ENCODE peak calls at places on chromosomes 3 and 15, in nine cellular contexts. V is right atrium auricular region, R is astrocyte, O is HFF-Myc, Y is testis, Z is DND-41, J is GM20000, L is bronchial epithelial cell, M is cardiac muscle cell. I is an unnamed sample.

GRCh38 chr15:78957416-78958093 is 12.7 kb upstream of the CTSH start:
- DNase-seq in V (no peak), R (no peak), O (no peak), Y (no peak), Z (no peak), J (no peak), L (no peak), M (no peak), I (no peak)

GRCh38 chr3:175378348-175378747 is 519.2 kb downstream of the NAALADL2 start:
- DNase-seq in V (no peak), R (no peak), O (no peak), Y (no peak), Z (no peak), J (no peak), L (no peak), M (no peak), I (no peak)

GRCh38 chr3:44555753-44556152 is 760 bp downstream of the ZKSCAN7 start:
- DNase-seq in V (no peak), R (no peak), O (no peak), Y (no peak), Z (peak; percentile 35), J (peak; percentile 29), L (peak; percentile 14), M (peak; percentile 10), I (no peak)

GRCh38 chr3:14370719-14371572 is 31.5 kb upstream of the SLC6A6 start:
- DNase-seq in V (no peak), R (no peak), O (no peak), Y (no peak), Z (no peak), J (no peak), L (peak; percentile 79), M (no peak), I (no peak)

GRCh38 chr15:80694624-80695098 is 449 bp upstream of the ABHD17C start:
- DNase-seq in V (no peak), R (peak; percentile 36), O (no peak), Y (peak; percentile 17), Z (peak; percentile 12), J (no peak), L (no peak), M (peak; percentile 63), I (no peak)

GRCh38 chr3:33467786-33468185 is 27.6 kb upstream of the UBP1 start:
- DNase-seq in V (no peak), R (no peak), O (peak; percentile 7), Y (no peak), Z (no peak), J (no peak), L (peak; percentile 27), M (peak; percentile 11), I (no peak)

GRCh38 chr3:193921480-193921879 is 214.5 kb upstream of the HES1 start:
- DNase-seq in V (no peak), R (no peak), O (no peak), Y (no peak), Z (no peak), J (no peak), L (no peak), M (no peak), I (no peak)

GRCh38 chr15:32844118-32844711 is 126.4 kb downstream of the GREM1 start:
- DNase-seq in V (no peak), R (no peak), O (no peak), Y (no peak), Z (no peak), J (peak; percentile 24), L (peak; percentile 51), M (peak; percentile 68), I (no peak)

GRCh38 chr3:128196645-128197044 is 43.4 kb downstream of the EEFSEC start:
- DNase-seq in V (no peak), R (no peak), O (no peak), Y (no peak), Z (no peak), J (no peak), L (no peak), M (no peak), I (no peak)

GRCh38 chr3:177758131-177758530 is 560.8 kb upstream of the TBL1XR1 start:
- DNase-seq in V (no peak), R (no peak), O (no peak), Y (no peak), Z (no peak), J (no peak), L (no peak), M (peak; percentile 60), I (no peak)

GRCh38 chr15:56320861-56321260 is 44.4 kb upstream of the TEX9 start:
- DNase-seq in V (no peak), R (no peak), O (no peak), Y (no peak), Z (no peak), J (no peak), L (peak; percentile 11), M (no peak), I (no peak)

GRCh38 chr3:165455360-165455759 is 259.2 kb upstream of the SLITRK3 start:
- DNase-seq in V (no peak), R (no peak), O (no peak), Y (no peak), Z (no peak), J (no peak), L (no peak), M (no peak), I (no peak)

GRCh38 chr15:52040167-52040900 is 21.3 kb downstream of the MAPK6 start:
- DNase-seq in V (no peak), R (peak; percentile 51), O (no peak), Y (peak; percentile 83), Z (no peak), J (no peak), L (no peak), M (peak; percentile 68), I (no peak)

GRCh38 chr15:28123408-28124023 is 24.4 kb upstream of the OCA2 start:
- DNase-seq in V (peak; percentile 72), R (peak; percentile 52), O (peak; percentile 46), Y (peak; percentile 87), Z (peak; percentile 45), J (peak; percentile 79), L (peak; percentile 96), M (peak; percentile 79), I (no peak)

GRCh38 chr3:13600950-13601691 is 52.2 kb downstream of the FBLN2 start:
- DNase-seq in V (no peak), R (peak; percentile 64), O (peak; percentile 22), Y (peak; percentile 59), Z (no peak), J (no peak), L (peak; percentile 99), M (peak; percentile 78), I (no peak)

GRCh38 chr3:58049143-58049785 is 41.0 kb downstream of the FLNB start:
- DNase-seq in V (peak; percentile 63), R (peak; percentile 93), O (no peak), Y (no peak), Z (no peak), J (no peak), L (peak; percentile 99), M (peak; percentile 84), I (no peak)

DNA sequence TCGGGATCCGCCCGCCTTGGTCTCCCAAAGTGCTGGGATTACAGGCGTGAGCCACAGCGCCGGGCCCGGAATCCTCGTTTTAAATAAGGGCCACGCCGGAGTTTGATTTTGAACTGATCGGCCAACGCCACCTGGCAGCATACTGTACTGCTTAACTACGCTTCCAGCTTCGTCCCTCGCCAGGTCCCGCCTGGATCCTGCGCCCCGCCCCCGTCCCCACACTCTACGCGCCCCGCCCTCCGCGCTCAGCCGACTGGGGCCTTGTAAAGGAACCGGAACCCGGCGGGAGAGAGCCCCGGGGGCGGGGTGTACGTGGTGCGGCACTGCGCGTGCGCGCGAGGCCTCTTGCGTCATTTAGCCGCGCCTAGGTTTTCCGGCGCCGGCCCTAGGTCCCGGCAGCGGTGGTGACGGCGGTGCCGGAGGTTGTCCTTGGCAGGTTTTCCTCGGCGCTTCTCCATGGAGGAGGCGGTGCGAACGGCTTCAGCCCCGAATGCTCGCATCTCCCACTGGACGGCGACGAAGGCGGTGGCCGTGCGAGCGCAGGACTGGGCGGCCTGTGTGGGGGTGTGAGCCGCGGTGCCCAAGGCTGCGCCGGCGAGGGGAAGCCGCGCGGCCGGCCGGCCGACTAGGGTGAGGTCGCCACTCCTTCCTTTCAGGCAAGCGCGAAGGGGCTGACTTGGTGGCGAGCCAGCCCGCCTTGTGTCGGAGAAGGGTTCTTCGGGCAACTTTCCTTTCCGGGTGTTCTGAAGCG is at the start of gene NIPA2:
- DNase-seq in V (peak; percentile 98), R (peak; percentile 89), O (peak; percentile 88), Y (peak; percentile 97), Z (peak; percentile 97), J (peak; percentile 96), L (peak; percentile 89), M (peak; percentile 99), I (peak; percentile 90)
- TF ChIP-seq CTCF in V (no peak), R (no peak), O (no peak), Y (no peak), Z (no peak), J (no peak), L (peak; percentile 18), M (no peak), I (no peak)

DNA sequence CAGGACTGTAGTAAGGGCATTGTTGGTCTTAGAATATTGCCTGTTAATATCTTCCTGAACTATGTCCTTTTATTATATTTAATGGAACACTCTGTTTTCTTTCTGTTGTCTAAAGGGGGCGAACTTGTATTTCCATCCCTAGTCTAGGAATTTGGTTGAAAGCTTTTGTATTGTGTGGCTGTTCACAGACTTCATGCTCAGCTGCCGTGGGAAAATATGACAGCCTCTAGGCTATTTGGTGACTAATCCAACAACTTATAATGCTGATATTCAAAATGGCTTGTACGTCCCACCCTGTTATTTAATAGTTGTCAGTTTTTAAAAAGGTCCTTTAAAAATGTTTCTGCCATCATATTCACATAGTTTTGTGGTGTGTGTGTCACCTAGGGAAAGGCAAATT is 202.6 kb downstream of the KLHL25 start:
- DNase-seq in V (no peak), R (peak; percentile 81), O (peak; percentile 42), Y (no peak), Z (no peak), J (no peak), L (peak; percentile 91), M (peak; percentile 86), I (no peak)
- TF ChIP-seq CTCF in V (peak; percentile 45), R (peak; percentile 34), O (no peak), Y (peak; percentile 12), Z (peak; percentile 13), J (no peak), L (no peak), M (peak; percentile 49), I (no peak)

DNA sequence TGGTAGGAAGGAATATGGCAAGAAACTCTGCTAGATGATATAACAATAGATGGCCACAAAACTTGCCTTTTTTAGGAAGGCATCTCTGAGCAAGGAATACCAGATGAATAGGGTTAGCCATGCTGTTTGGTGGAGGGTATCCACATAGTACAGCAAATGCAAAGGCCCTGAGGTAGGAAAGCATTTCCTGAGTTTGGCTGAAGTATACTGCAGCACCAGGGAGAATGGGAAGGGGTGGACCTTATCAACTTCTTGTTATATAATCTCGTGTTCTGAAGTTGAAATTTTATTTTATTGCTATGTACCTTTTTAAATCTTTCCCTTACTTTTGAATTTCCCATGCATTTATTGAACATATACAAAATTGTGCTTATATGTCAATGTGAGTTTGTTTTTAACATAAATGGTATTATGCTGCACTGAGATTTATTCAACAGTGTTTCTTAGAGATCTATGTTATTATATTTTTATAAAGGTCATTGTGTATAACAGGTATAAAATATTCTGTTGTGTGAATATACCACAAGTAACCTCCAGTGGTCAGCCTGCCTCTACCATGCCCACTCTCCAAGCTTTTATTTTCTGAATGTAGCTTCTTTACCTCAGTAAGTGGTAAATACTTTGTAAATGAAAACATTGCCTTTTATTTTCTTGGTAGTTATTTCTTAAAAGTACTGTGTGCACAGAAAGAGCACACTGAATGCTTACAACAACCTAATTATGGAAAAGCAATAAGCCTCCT is 2.8 kb upstream of the KAT2B start:
- DNase-seq in V (no peak), R (no peak), O (no peak), Y (no peak), Z (no peak), J (no peak), L (no peak), M (no peak), I (no peak)
- TF ChIP-seq CTCF in V (peak; percentile 37), R (no peak), O (no peak), Y (no peak), Z (no peak), J (no peak), L (no peak), M (peak; percentile 3), I (no peak)

GRCh38 chr3:66500575-66501482 is at the start of gene LRIG1:
- DNase-seq in V (peak; percentile 99), R (peak; percentile 93), O (peak; percentile 85), Y (peak; percentile 100), Z (peak; percentile 98), J (peak; percentile 96), L (peak; percentile 91), M (peak; percentile 99), I (peak; percentile 95)
- TF ChIP-seq CTCF in V (peak; percentile 43), R (no peak), O (no peak), Y (peak; percentile 31), Z (no peak), J (no peak), L (peak; percentile 5), M (no peak), I (no peak)

I was measured in omental fat pad.